ENCODE peak calls at places on chromosome 19, in ten cellular contexts. One of them, this sample, is unnamed.
A peak's percentile ranks its signal among the peaks of the same experiment; 100 is the strongest.

GRCh38 chr19:9078651-9079050 is 8.2 kb upstream of the OR1M1 start:
- DNase-seq in AG04450: no peak
- DNase-seq in choroid plexus epithelial cell: no peak
- DNase-seq in psoas muscle: no peak
- DNase-seq in GM13977: no peak
- DNase-seq in epithelial cell of esophagus: no peak
- DNase-seq in endothelial cell: no peak
- DNase-seq in HFF-Myc: no peak
- DNase-seq in cardiac muscle cell: no peak
- DNase-seq in bronchial epithelial cell: no peak
- DNase-seq in this sample: no peak

GRCh38 chr19:10780368-10780767 is 55.6 kb downstream of the TMED1 start:
- DNase-seq in AG04450: no peak
- DNase-seq in choroid plexus epithelial cell: peak; percentile 90
- DNase-seq in psoas muscle: peak; percentile 61
- DNase-seq in GM13977: no peak
- DNase-seq in epithelial cell of esophagus: peak; percentile 36
- DNase-seq in endothelial cell: no peak
- DNase-seq in HFF-Myc: no peak
- DNase-seq in cardiac muscle cell: peak; percentile 95
- DNase-seq in bronchial epithelial cell: peak; percentile 44
- DNase-seq in this sample: no peak

GRCh38 chr19:56066152-56067023 is 54.7 kb downstream of the ZNF787 start:
- DNase-seq in AG04450: peak; percentile 4
- DNase-seq in choroid plexus epithelial cell: peak; percentile 46
- DNase-seq in psoas muscle: peak; percentile 71
- DNase-seq in GM13977: peak; percentile 76
- DNase-seq in epithelial cell of esophagus: peak; percentile 48
- DNase-seq in endothelial cell: peak; percentile 80
- DNase-seq in HFF-Myc: no peak
- DNase-seq in cardiac muscle cell: peak; percentile 56
- DNase-seq in bronchial epithelial cell: peak; percentile 21
- DNase-seq in this sample: peak; percentile 57

GRCh38 chr19:41887711-41888382 is 4.9 kb downstream of the ARHGEF1 start:
- DNase-seq in AG04450: no peak
- DNase-seq in choroid plexus epithelial cell: peak; percentile 40
- DNase-seq in psoas muscle: no peak
- DNase-seq in GM13977: peak; percentile 73
- DNase-seq in epithelial cell of esophagus: peak; percentile 97
- DNase-seq in endothelial cell: no peak
- DNase-seq in HFF-Myc: no peak
- DNase-seq in cardiac muscle cell: peak; percentile 46
- DNase-seq in bronchial epithelial cell: peak; percentile 96
- DNase-seq in this sample: peak; percentile 58

GRCh38 chr19:38437917-38438316 is 4.4 kb downstream of the RYR1 start:
- DNase-seq in AG04450: no peak
- DNase-seq in choroid plexus epithelial cell: no peak
- DNase-seq in psoas muscle: no peak
- DNase-seq in GM13977: no peak
- DNase-seq in epithelial cell of esophagus: no peak
- DNase-seq in endothelial cell: no peak
- DNase-seq in HFF-Myc: no peak
- DNase-seq in cardiac muscle cell: no peak
- DNase-seq in bronchial epithelial cell: no peak
- DNase-seq in this sample: no peak

GRCh38 chr19:38517321-38517720 is 83.8 kb downstream of the RYR1 start:
- DNase-seq in AG04450: no peak
- DNase-seq in choroid plexus epithelial cell: no peak
- DNase-seq in psoas muscle: no peak
- DNase-seq in GM13977: no peak
- DNase-seq in epithelial cell of esophagus: no peak
- DNase-seq in endothelial cell: no peak
- DNase-seq in HFF-Myc: no peak
- DNase-seq in cardiac muscle cell: no peak
- DNase-seq in bronchial epithelial cell: no peak
- DNase-seq in this sample: no peak

GRCh38 chr19:23263870-23264590 is 13.8 kb upstream of the ZNF724 start:
- DNase-seq in AG04450: no peak
- DNase-seq in choroid plexus epithelial cell: peak; percentile 2
- DNase-seq in psoas muscle: no peak
- DNase-seq in GM13977: no peak
- DNase-seq in epithelial cell of esophagus: peak; percentile 67
- DNase-seq in endothelial cell: no peak
- DNase-seq in HFF-Myc: no peak
- DNase-seq in cardiac muscle cell: peak; percentile 14
- DNase-seq in bronchial epithelial cell: peak; percentile 46
- DNase-seq in this sample: no peak

GRCh38 chr19:32919365-32919764 is 49.8 kb upstream of the SLC7A9 start:
- DNase-seq in AG04450: no peak
- DNase-seq in choroid plexus epithelial cell: no peak
- DNase-seq in psoas muscle: no peak
- DNase-seq in GM13977: no peak
- DNase-seq in epithelial cell of esophagus: no peak
- DNase-seq in endothelial cell: no peak
- DNase-seq in HFF-Myc: no peak
- DNase-seq in cardiac muscle cell: no peak
- DNase-seq in bronchial epithelial cell: no peak
- DNase-seq in this sample: no peak

GRCh38 chr19:33469171-33470039 is 52.2 kb downstream of the PEPD start:
- DNase-seq in AG04450: no peak
- DNase-seq in choroid plexus epithelial cell: no peak
- DNase-seq in psoas muscle: no peak
- DNase-seq in GM13977: no peak
- DNase-seq in epithelial cell of esophagus: no peak
- DNase-seq in endothelial cell: no peak
- DNase-seq in HFF-Myc: no peak
- DNase-seq in cardiac muscle cell: no peak
- DNase-seq in bronchial epithelial cell: no peak
- DNase-seq in this sample: no peak

GRCh38 chr19:42028304-42029216 is 34.5 kb upstream of the ATP1A3 start:
- DNase-seq in AG04450: no peak
- DNase-seq in choroid plexus epithelial cell: no peak
- DNase-seq in psoas muscle: no peak
- DNase-seq in GM13977: no peak
- DNase-seq in epithelial cell of esophagus: no peak
- DNase-seq in endothelial cell: peak; percentile 57
- DNase-seq in HFF-Myc: no peak
- DNase-seq in cardiac muscle cell: no peak
- DNase-seq in bronchial epithelial cell: no peak
- DNase-seq in this sample: no peak

GRCh38 chr19:30209617-30210600 is 162.3 kb upstream of the ZNF536 start:
- DNase-seq in AG04450: no peak
- DNase-seq in choroid plexus epithelial cell: no peak
- DNase-seq in psoas muscle: no peak
- DNase-seq in GM13977: no peak
- DNase-seq in epithelial cell of esophagus: no peak
- DNase-seq in endothelial cell: no peak
- DNase-seq in HFF-Myc: no peak
- DNase-seq in cardiac muscle cell: no peak
- DNase-seq in bronchial epithelial cell: no peak
- DNase-seq in this sample: no peak

GRCh38 chr19:34337747-34338146 is 27.2 kb upstream of the GPI start:
- DNase-seq in AG04450: no peak
- DNase-seq in choroid plexus epithelial cell: no peak
- DNase-seq in psoas muscle: no peak
- DNase-seq in GM13977: no peak
- DNase-seq in epithelial cell of esophagus: no peak
- DNase-seq in endothelial cell: no peak
- DNase-seq in HFF-Myc: no peak
- DNase-seq in cardiac muscle cell: no peak
- DNase-seq in bronchial epithelial cell: no peak
- DNase-seq in this sample: no peak

GRCh38 chr19:14363203-14364097 is 17.8 kb upstream of the ADGRE5 start:
- DNase-seq in AG04450: no peak
- DNase-seq in choroid plexus epithelial cell: peak; percentile 50
- DNase-seq in psoas muscle: peak; percentile 78
- DNase-seq in GM13977: peak; percentile 22
- DNase-seq in epithelial cell of esophagus: peak; percentile 43
- DNase-seq in endothelial cell: peak; percentile 64
- DNase-seq in HFF-Myc: no peak
- DNase-seq in cardiac muscle cell: peak; percentile 96
- DNase-seq in bronchial epithelial cell: no peak
- DNase-seq in this sample: peak; percentile 66

GRCh38 chr19:9962623-9963290 is 26.4 kb upstream of the OLFM2 start:
- DNase-seq in AG04450: no peak
- DNase-seq in choroid plexus epithelial cell: no peak
- DNase-seq in psoas muscle: no peak
- DNase-seq in GM13977: no peak
- DNase-seq in epithelial cell of esophagus: no peak
- DNase-seq in endothelial cell: no peak
- DNase-seq in HFF-Myc: no peak
- DNase-seq in cardiac muscle cell: no peak
- DNase-seq in bronchial epithelial cell: no peak
- DNase-seq in this sample: no peak

GRCh38 chr19:42378225-42378929 is 11.7 kb downstream of the CNFN start:
- DNase-seq in AG04450: no peak
- DNase-seq in choroid plexus epithelial cell: no peak
- DNase-seq in psoas muscle: no peak
- DNase-seq in GM13977: no peak
- DNase-seq in epithelial cell of esophagus: peak; percentile 24
- DNase-seq in endothelial cell: no peak
- DNase-seq in HFF-Myc: no peak
- DNase-seq in cardiac muscle cell: no peak
- DNase-seq in bronchial epithelial cell: peak; percentile 21
- DNase-seq in this sample: no peak

GRCh38 chr19:30551271-30551670 is 179.1 kb downstream of the ZNF536 start:
- DNase-seq in AG04450: no peak
- DNase-seq in choroid plexus epithelial cell: no peak
- DNase-seq in psoas muscle: no peak
- DNase-seq in GM13977: no peak
- DNase-seq in epithelial cell of esophagus: no peak
- DNase-seq in endothelial cell: no peak
- DNase-seq in HFF-Myc: no peak
- DNase-seq in cardiac muscle cell: no peak
- DNase-seq in bronchial epithelial cell: no peak
- DNase-seq in this sample: no peak

GRCh38 chr19:30214651-30215051 is 157.5 kb upstream of the ZNF536 start:
- DNase-seq in AG04450: no peak
- DNase-seq in choroid plexus epithelial cell: no peak
- DNase-seq in psoas muscle: no peak
- DNase-seq in GM13977: peak; percentile 50
- DNase-seq in epithelial cell of esophagus: no peak
- DNase-seq in endothelial cell: no peak
- DNase-seq in HFF-Myc: no peak
- DNase-seq in cardiac muscle cell: no peak
- DNase-seq in bronchial epithelial cell: no peak
- DNase-seq in this sample: no peak

GRCh38 chr19:40225440-40226305 is 816 bp downstream of the CCNP start:
- DNase-seq in AG04450: no peak
- DNase-seq in choroid plexus epithelial cell: peak; percentile 56
- DNase-seq in psoas muscle: no peak
- DNase-seq in GM13977: no peak
- DNase-seq in epithelial cell of esophagus: no peak
- DNase-seq in endothelial cell: no peak
- DNase-seq in HFF-Myc: no peak
- DNase-seq in cardiac muscle cell: no peak
- DNase-seq in bronchial epithelial cell: peak; percentile 3
- DNase-seq in this sample: no peak

GRCh38 chr19:40233811-40234389 is 7.4 kb upstream of the CCNP start:
- DNase-seq in AG04450: no peak
- DNase-seq in choroid plexus epithelial cell: no peak
- DNase-seq in psoas muscle: no peak
- DNase-seq in GM13977: no peak
- DNase-seq in epithelial cell of esophagus: no peak
- DNase-seq in endothelial cell: no peak
- DNase-seq in HFF-Myc: no peak
- DNase-seq in cardiac muscle cell: no peak
- DNase-seq in bronchial epithelial cell: no peak
- DNase-seq in this sample: no peak

GRCh38 chr19:13466697-13467096 is 39.6 kb downstream of the CACNA1A start:
- DNase-seq in AG04450: no peak
- DNase-seq in choroid plexus epithelial cell: no peak
- DNase-seq in psoas muscle: no peak
- DNase-seq in GM13977: no peak
- DNase-seq in epithelial cell of esophagus: no peak
- DNase-seq in endothelial cell: no peak
- DNase-seq in HFF-Myc: no peak
- DNase-seq in cardiac muscle cell: no peak
- DNase-seq in bronchial epithelial cell: no peak
- DNase-seq in this sample: no peak

GRCh38 chr19:3108775-3109174 is 14.6 kb downstream of the GNA11 start:
- DNase-seq in AG04450: peak; percentile 18
- DNase-seq in choroid plexus epithelial cell: peak; percentile 72
- DNase-seq in psoas muscle: peak; percentile 57
- DNase-seq in GM13977: peak; percentile 84
- DNase-seq in epithelial cell of esophagus: peak; percentile 67
- DNase-seq in endothelial cell: peak; percentile 78
- DNase-seq in HFF-Myc: no peak
- DNase-seq in cardiac muscle cell: peak; percentile 68
- DNase-seq in bronchial epithelial cell: peak; percentile 45
- DNase-seq in this sample: peak; percentile 32

GRCh38 chr19:53308339-53308811 is 25.2 kb upstream of the ZNF845 start:
- DNase-seq in AG04450: no peak
- DNase-seq in choroid plexus epithelial cell: peak; percentile 37
- DNase-seq in psoas muscle: no peak
- DNase-seq in GM13977: no peak
- DNase-seq in epithelial cell of esophagus: peak; percentile 5
- DNase-seq in endothelial cell: peak; percentile 56
- DNase-seq in HFF-Myc: no peak
- DNase-seq in cardiac muscle cell: peak; percentile 3
- DNase-seq in bronchial epithelial cell: no peak
- DNase-seq in this sample: no peak
- TF ChIP-seq CTCF in AG04450: peak; percentile 17
- TF ChIP-seq CTCF in choroid plexus epithelial cell: peak; percentile 63
- TF ChIP-seq CTCF in psoas muscle: peak; percentile 9
- TF ChIP-seq CTCF in GM13977: no peak
- TF ChIP-seq CTCF in epithelial cell of esophagus: no peak
- TF ChIP-seq CTCF in endothelial cell: no peak
- TF ChIP-seq CTCF in HFF-Myc: peak; percentile 28
- TF ChIP-seq CTCF in cardiac muscle cell: no peak
- TF ChIP-seq CTCF in bronchial epithelial cell: peak; percentile 29
- TF ChIP-seq CTCF in this sample: no peak

GRCh38 chr19:15418588-15419412 is at the start of gene AKAP8L:
- DNase-seq in AG04450: peak; percentile 99
- DNase-seq in choroid plexus epithelial cell: peak; percentile 100
- DNase-seq in psoas muscle: peak; percentile 98
- DNase-seq in GM13977: peak; percentile 100
- DNase-seq in epithelial cell of esophagus: peak; percentile 100
- DNase-seq in endothelial cell: peak; percentile 94
- DNase-seq in HFF-Myc: peak; percentile 99
- DNase-seq in cardiac muscle cell: peak; percentile 100
- DNase-seq in bronchial epithelial cell: peak; percentile 99
- DNase-seq in this sample: peak; percentile 96
- TF ChIP-seq CTCF in AG04450: peak; percentile 74
- TF ChIP-seq CTCF in choroid plexus epithelial cell: peak; percentile 83
- TF ChIP-seq CTCF in psoas muscle: peak; percentile 39
- TF ChIP-seq CTCF in GM13977: peak; percentile 82
- TF ChIP-seq CTCF in epithelial cell of esophagus: peak; percentile 72
- TF ChIP-seq CTCF in endothelial cell: peak; percentile 56
- TF ChIP-seq CTCF in HFF-Myc: peak; percentile 59
- TF ChIP-seq CTCF in cardiac muscle cell: peak; percentile 61
- TF ChIP-seq CTCF in bronchial epithelial cell: peak; percentile 75
- TF ChIP-seq CTCF in this sample: peak; percentile 91

GRCh38 chr19:36488816-36489138 is 584 bp downstream of the ZNF566 start:
- DNase-seq in AG04450: no peak
- DNase-seq in choroid plexus epithelial cell: no peak
- DNase-seq in psoas muscle: peak; percentile 15
- DNase-seq in GM13977: peak; percentile 47
- DNase-seq in epithelial cell of esophagus: no peak
- DNase-seq in endothelial cell: no peak
- DNase-seq in HFF-Myc: peak; percentile 3
- DNase-seq in cardiac muscle cell: no peak
- DNase-seq in bronchial epithelial cell: no peak
- DNase-seq in this sample: no peak
- TF ChIP-seq CTCF in AG04450: no peak
- TF ChIP-seq CTCF in choroid plexus epithelial cell: no peak
- TF ChIP-seq CTCF in psoas muscle: no peak
- TF ChIP-seq CTCF in GM13977: peak; percentile 29
- TF ChIP-seq CTCF in epithelial cell of esophagus: no peak
- TF ChIP-seq CTCF in endothelial cell: no peak
- TF ChIP-seq CTCF in HFF-Myc: no peak
- TF ChIP-seq CTCF in cardiac muscle cell: no peak
- TF ChIP-seq CTCF in bronchial epithelial cell: no peak
- TF ChIP-seq CTCF in this sample: peak; percentile 16

GRCh38 chr19:12202250-12202649 is 39.4 kb downstream of the ZNF136 start:
- DNase-seq in AG04450: no peak
- DNase-seq in choroid plexus epithelial cell: peak; percentile 14
- DNase-seq in psoas muscle: no peak
- DNase-seq in GM13977: no peak
- DNase-seq in epithelial cell of esophagus: peak; percentile 15
- DNase-seq in endothelial cell: no peak
- DNase-seq in HFF-Myc: no peak
- DNase-seq in cardiac muscle cell: peak; percentile 10
- DNase-seq in bronchial epithelial cell: no peak
- DNase-seq in this sample: no peak
- TF ChIP-seq CTCF in AG04450: no peak
- TF ChIP-seq CTCF in choroid plexus epithelial cell: peak; percentile 35
- TF ChIP-seq CTCF in psoas muscle: no peak
- TF ChIP-seq CTCF in GM13977: peak; percentile 48
- TF ChIP-seq CTCF in epithelial cell of esophagus: peak; percentile 25
- TF ChIP-seq CTCF in endothelial cell: no peak
- TF ChIP-seq CTCF in HFF-Myc: no peak
- TF ChIP-seq CTCF in cardiac muscle cell: peak; percentile 20
- TF ChIP-seq CTCF in bronchial epithelial cell: peak; percentile 33
- TF ChIP-seq CTCF in this sample: peak; percentile 34

This sample was measured in GM06990.